ENCODE peak calls at places on chromosome X, in four cellular contexts. Z is bronchial epithelial cell, E is ascending aorta, P is lower leg skin. J is an unnamed sample.

GRCh38 chrX:22662776-22663175 is 337.0 kb upstream of the DDX53 start:
- DNase-seq in Z (peak; percentile 68), E (no peak), P (no peak), J (no peak)

GRCh38 chrX:63761639-63762038 is 23.4 kb downstream of the ARHGEF9 start:
- DNase-seq in Z (no peak), E (no peak), P (no peak), J (no peak)

GRCh38 chrX:129663171-129663570 is 8.4 kb upstream of the APLN start:
- DNase-seq in Z (no peak), E (peak; percentile 65), P (no peak), J (no peak)

GRCh38 chrX:135520553-135521404 is at the start of gene INTS6L:
- DNase-seq in Z (peak; percentile 88), E (peak; percentile 92), P (peak; percentile 90), J (peak; percentile 75)

GRCh38 chrX:24241822-24242648 is 71.8 kb downstream of the SUPT20HL2 start:
- DNase-seq in Z (peak; percentile 22), E (no peak), P (no peak), J (no peak)

GRCh38 chrX:31366076-31366475 is 294.2 kb upstream of the FTHL17 start:
- DNase-seq in Z (no peak), E (no peak), P (no peak), J (no peak)

GRCh38 chrX:40202456-40202855 is 104.7 kb upstream of the BCOR start:
- DNase-seq in Z (no peak), E (no peak), P (no peak), J (no peak)

GRCh38 chrX:9434151-9434550 is 30.7 kb upstream of the TBL1X start:
- DNase-seq in Z (no peak), E (no peak), P (no peak), J (no peak)

GRCh38 chrX:40402771-40403533 is 177.8 kb upstream of the ATP6AP2 start:
- DNase-seq in Z (peak; percentile 38), E (no peak), P (peak; percentile 32), J (no peak)

GRCh38 chrX:23223169-23223568 is 111.5 kb upstream of the PTCHD1 start:
- DNase-seq in Z (no peak), E (no peak), P (no peak), J (no peak)

GRCh38 chrX:40104649-40105015 is 6.9 kb upstream of the BCOR start:
- DNase-seq in Z (no peak), E (peak; percentile 85), P (no peak), J (peak; percentile 30)

GRCh38 chrX:96987228-96987627 is 103.5 kb downstream of the RPA4 start:
- DNase-seq in Z (peak; percentile 9), E (no peak), P (no peak), J (no peak)

GRCh38 chrX:119477812-119478232 is 9.6 kb downstream of the SLC25A5 start:
- DNase-seq in Z (peak; percentile 54), E (peak; percentile 63), P (no peak), J (no peak)

GRCh38 chrX:9558615-9559014 is 93.8 kb downstream of the TBL1X start:
- DNase-seq in Z (no peak), E (no peak), P (no peak), J (no peak)

GRCh38 chrX:49071877-49072711 is 1.7 kb downstream of the PRAF2 start:
- DNase-seq in Z (peak; percentile 66), E (peak; percentile 89), P (no peak), J (peak; percentile 72)

GRCh38 chrX:53312946-53313745 is 31.8 kb upstream of the IQSEC2 start:
- DNase-seq in Z (peak; percentile 25), E (peak; percentile 74), P (peak; percentile 35), J (peak; percentile 39)

GRCh38 chrX:152245231-152245630 is 106.9 kb upstream of the MAGEA10 start:
- DNase-seq in Z (no peak), E (no peak), P (no peak), J (no peak)

GRCh38 chrX:114924423-114924822 is 93.0 kb downstream of the IL13RA2 start:
- DNase-seq in Z (no peak), E (no peak), P (no peak), J (no peak)

GRCh38 chrX:47160781-47161180 is 15.8 kb downstream of the RBM10 start:
- DNase-seq in Z (no peak), E (no peak), P (no peak), J (no peak)

GRCh38 chrX:100673397-100673953 is 29.5 kb downstream of the SRPX2 start:
- DNase-seq in Z (peak; percentile 15), E (no peak), P (no peak), J (no peak)

GRCh38 chrX:146755214-146755613 is 54.4 kb upstream of the CXorf51B start:
- DNase-seq in Z (no peak), E (no peak), P (no peak), J (no peak)